ENCODE peak calls at places on chromosomes 6 and 20, in seven cellular contexts. H, Q, N, B, Y, K and T are unnamed samples.

GRCh38 chr20:52102126-52102525 is 89.5 kb downstream of the ZFP64 start:
- DNase-seq in K (no peak), B (no peak), Y (no peak), H (no peak), N (no peak), Q (no peak), T (no peak)

GRCh38 chr6:35139924-35140524 is 1.1 kb downstream of the TCP11 start:
- DNase-seq in Y (peak; percentile 56), B (no peak), N (peak; percentile 50), K (no peak), H (no peak), Q (peak; percentile 56), T (no peak)

GRCh38 chr20:13008761-13009681 is at the start of gene SPTLC3:
- DNase-seq in N (no peak), B (no peak), Q (no peak), H (no peak), K (peak; percentile 71), Y (peak; percentile 63), T (no peak)

GRCh38 chr20:64116541-64117423 is 9.4 kb upstream of the NPBWR2 start:
- DNase-seq in B (peak; percentile 51), Q (no peak), K (peak; percentile 53), H (peak; percentile 42), Y (no peak), N (no peak), T (no peak)

GRCh38 chr6:160261120-160261450 is 2.5 kb upstream of the SLC22A2 start:
- DNase-seq in Q (no peak), B (no peak), N (no peak), K (peak; percentile 17), Y (no peak), H (no peak), T (no peak)

GRCh38 chr6:30399390-30400058 is 54.6 kb downstream of the RPP21 start:
- DNase-seq in H (no peak), N (no peak), B (no peak), Y (peak; percentile 2), K (no peak), Q (no peak), T (no peak)

GRCh38 chr6:166173292-166173951 is 5.8 kb upstream of the TBXT start:
- DNase-seq in B (no peak), H (no peak), N (peak; percentile 13), K (no peak), Q (no peak), Y (no peak), T (no peak)

GRCh38 chr6:167781066-167781767 is 45.5 kb upstream of the AFDN start:
- DNase-seq in K (peak; percentile 42), H (no peak), B (no peak), N (no peak), Y (no peak), Q (no peak), T (no peak)

GRCh38 chr6:10537726-10538125 is 16.6 kb downstream of the GCNT2 start:
- DNase-seq in B (no peak), H (no peak), Y (no peak), Q (no peak), K (no peak), N (no peak), T (no peak)

GRCh38 chr20:18738055-18738454 is 75.5 kb upstream of the SCP2D1 start:
- DNase-seq in B (no peak), H (peak; percentile 65), K (no peak), N (no peak), Y (no peak), Q (no peak), T (peak; percentile 25)

GRCh38 chr6:29462022-29462421 is 5.1 kb downstream of the OR2H1 start:
- DNase-seq in Q (no peak), K (no peak), N (no peak), H (no peak), B (no peak), Y (no peak), T (no peak)

GRCh38 chr6:63634630-63635029 is 972 bp upstream of the PHF3 start:
- DNase-seq in N (no peak), H (no peak), Y (peak; percentile 10), Q (no peak), B (no peak), K (no peak), T (no peak)

GRCh38 chr6:3214898-3215297 is 12.6 kb downstream of the TUBB2B start:
- DNase-seq in N (no peak), H (no peak), K (no peak), B (no peak), Y (no peak), Q (no peak), T (no peak)

DNA sequence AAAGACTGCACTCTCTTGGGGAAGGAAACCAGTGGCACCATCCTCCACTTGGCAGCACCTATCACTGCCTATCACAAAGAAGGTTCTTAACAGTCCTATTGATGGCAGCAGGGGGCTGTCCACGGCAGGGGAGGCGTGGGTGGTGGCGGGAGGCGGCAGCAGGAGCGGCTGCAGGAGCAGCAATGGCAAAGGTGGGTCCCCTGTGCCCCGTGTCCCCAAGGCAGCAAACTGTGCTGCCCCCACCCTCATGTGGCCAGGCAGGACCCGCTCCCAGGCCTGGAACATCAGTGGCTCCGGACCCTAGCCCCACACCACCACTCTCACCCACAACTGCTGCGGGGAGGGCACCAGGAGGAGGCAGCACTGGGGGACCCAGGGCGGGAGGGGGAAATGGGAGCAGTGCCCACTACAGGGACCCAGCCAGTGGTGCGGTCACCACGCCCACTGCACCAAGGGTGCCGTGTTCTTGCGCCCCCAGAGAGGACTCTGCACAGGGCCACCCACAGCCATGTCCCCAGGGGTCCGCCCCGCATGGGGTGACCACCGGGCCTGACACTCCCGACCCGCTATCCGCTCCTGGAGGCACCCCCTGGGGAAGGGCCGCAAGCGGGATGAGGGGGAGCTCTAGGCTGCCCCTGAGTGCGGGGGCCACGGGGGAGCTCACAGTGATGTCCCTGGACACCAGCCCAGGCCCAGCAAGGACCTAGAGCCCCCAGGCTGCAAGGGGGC is 54.6 kb downstream of the GMDS start:
- DNase-seq in Q (no peak), N (no peak), B (no peak), K (no peak), Y (no peak), H (no peak), T (no peak)
- TF ChIP-seq CTCF in Q (no peak), N (no peak), B (no peak), K (no peak), Y (no peak), H (no peak), T (no peak)

DNA sequence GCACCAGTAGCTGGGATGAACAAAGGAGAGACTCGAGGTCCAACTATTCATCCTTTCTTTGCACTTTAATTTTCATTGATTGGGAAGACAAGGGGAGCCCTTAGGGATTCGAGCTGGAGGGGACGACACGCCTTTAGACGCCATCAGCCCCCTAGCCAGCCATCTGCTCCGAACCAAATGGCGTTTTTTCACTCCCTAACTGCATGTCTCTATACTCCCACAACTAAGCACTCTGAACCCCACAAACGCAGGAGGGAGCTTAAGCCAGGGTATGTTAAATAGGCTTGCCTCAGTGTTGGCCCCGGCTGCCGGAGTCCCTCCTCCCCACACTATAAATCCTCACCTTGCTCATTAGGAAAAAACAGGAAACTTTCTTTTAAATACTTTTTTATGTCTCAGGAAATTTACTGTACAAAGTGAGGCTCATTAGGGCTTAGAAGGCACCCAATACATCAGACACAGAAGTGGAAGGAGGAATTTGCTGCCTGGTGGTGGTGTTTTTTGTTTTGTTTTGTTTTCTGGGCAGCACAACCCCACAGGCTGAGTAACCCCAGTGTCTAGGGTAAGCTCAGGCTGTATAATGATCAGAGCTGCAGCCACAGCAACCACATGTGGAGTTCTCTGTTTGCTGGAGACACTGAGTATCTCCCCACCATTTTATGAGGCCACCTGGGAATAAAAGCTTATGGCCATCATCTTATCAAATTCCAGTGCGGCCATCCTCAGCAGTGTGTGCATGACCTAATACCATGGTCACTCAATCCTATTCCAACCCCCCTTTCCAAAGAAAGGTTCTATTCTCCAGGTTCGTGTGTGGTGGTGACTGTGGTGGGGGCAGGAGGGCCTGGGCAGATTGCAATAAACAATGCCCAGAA is 3.2 kb upstream of the DLL1 start:
- DNase-seq in K (no peak), N (no peak), H (no peak), Q (no peak), B (no peak), Y (no peak), T (no peak)
- H3K4me3 ChIP-seq in K (no peak overlapping the region), N (no peak overlapping the region), H (no peak overlapping the region), Q (no peak overlapping the region), B (peak overlapping the region; percentile 76), Y (no peak overlapping the region), T (no peak overlapping the region)

GRCh38 chr6:139254196-139254595 is 37.6 kb downstream of the TXLNB start:
- DNase-seq in Y (no peak), N (no peak), K (no peak), Q (no peak), B (no peak), H (no peak), T (no peak)
- H3K27me3 ChIP-seq in Y (no peaks in the 10 kb centered on the region), N (no peaks in the 10 kb centered on the region), K (no peaks in the 10 kb centered on the region), Q (peaks cover 4% of the 10 kb centered on the region), B (no peaks in the 10 kb centered on the region), H (no peaks in the 10 kb centered on the region), T (no peaks in the 10 kb centered on the region)

GRCh38 chr20:34389206-34389953 is 26.3 kb downstream of the ITCH start:
- DNase-seq in B (no peak), K (no peak), Y (peak; percentile 32), H (no peak), Q (no peak), N (no peak), T (no peak)
- TF ChIP-seq CTCF in B (no peak), K (no peak), Y (no peak), H (no peak), Q (no peak), N (no peak), T (no peak)

DNA sequence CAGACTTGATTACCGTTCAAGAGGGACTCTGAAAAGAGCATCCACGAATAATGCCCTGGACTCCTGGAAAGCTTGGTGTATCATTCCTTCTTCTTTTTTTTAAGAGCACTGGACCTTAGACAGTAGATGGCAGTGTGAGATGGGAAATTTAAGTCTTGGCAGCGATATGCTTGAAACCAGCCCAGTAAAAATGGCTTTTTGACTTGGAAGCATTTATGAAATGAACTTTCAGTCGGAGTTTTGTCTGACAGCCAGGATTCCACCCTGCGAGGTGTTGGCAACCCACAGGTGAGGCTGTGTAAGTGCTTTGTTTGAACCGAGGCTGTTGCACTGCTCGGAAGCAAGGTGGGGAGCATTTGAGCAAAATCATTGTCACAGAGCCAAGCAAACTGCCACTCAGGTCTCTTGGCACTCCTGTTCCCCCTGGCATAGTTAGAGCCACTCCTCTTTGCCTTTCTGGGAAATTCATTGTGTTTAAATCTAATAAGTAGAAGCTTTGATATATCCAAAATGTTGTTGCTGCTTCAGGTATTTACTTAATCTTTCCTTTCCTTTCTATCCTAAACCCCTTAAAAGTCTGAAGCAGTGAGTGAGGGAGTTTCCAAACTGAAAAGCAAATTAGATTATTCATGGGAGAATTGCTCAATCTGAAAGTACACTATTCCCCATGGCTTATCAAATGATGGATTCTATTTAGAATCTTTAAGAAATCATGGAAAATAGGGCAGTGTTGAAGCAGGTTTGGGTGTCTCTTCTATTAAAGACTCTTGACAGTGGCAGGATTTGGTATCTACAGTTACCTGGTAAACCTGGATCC is 272.8 kb upstream of the SLC35B3 start:
- DNase-seq in K (no peak), B (no peak), N (peak; percentile 48), Y (no peak), Q (no peak), H (peak; percentile 51), T (peak; percentile 1)
- H3K4me3 ChIP-seq in K (peak overlapping the region; percentile 22), B (peak overlapping the region; percentile 21), N (no peak overlapping the region), Y (no peak overlapping the region), Q (no peak overlapping the region), H (peak overlapping the region; percentile 15), T (no peak overlapping the region)